ENCODE peak calls at places on chromosome 12, in four cellular contexts. K is NCI-H1436, H is GM12891, L is GM13977. X is an unnamed sample.

GRCh38 chr12:131773582-131774221 is 54.5 kb upstream of the MMP17 start:
- DNase-seq in K (no peak), H (peak), L (peak), X (peak)

GRCh38 chr12:92556622-92557421 is 146.0 kb upstream of the PLEKHG7 start:
- DNase-seq in K (no peak), H (no peak), L (no peak), X (no peak)

GRCh38 chr12:105084251-105085250 is at the start of gene ALDH1L2:
- DNase-seq in K (peak), H (peak), L (peak), X (peak)

GRCh38 chr12:105461276-105461975 is 130.9 kb downstream of the C12orf75 start:
- DNase-seq in K (no peak), H (no peak), L (no peak), X (no peak)

GRCh38 chr12:50055831-50056628 is 1.4 kb upstream of the ASIC1 start:
- DNase-seq in K (peak), H (peak), L (peak), X (peak)

GRCh38 chr12:109888179-109889020 is 8.1 kb upstream of the GLTP start:
- DNase-seq in K (no peak), H (no peak), L (no peak), X (no peak)

GRCh38 chr12:76032043-76032981 is 736 bp upstream of the PHLDA1 start:
- DNase-seq in K (no peak), H (peak), L (peak), X (peak)

GRCh38 chr12:50403001-50403440 is 2.3 kb downstream of the LARP4 start:
- DNase-seq in K (no peak), H (no peak), L (no peak), X (no peak)

GRCh38 chr12:38771871-38772270 is 133.5 kb downstream of the CPNE8 start:
- DNase-seq in K (no peak), H (no peak), L (peak), X (no peak)

GRCh38 chr12:93807354-93807753 is 130.2 kb downstream of the CRADD start:
- DNase-seq in K (no peak), H (no peak), L (no peak), X (no peak)

GRCh38 chr12:67034110-67034879 is 234.9 kb upstream of the CAND1 start:
- DNase-seq in K (no peak), H (no peak), L (no peak), X (no peak)

GRCh38 chr12:107322063-107322462 is 228.7 kb upstream of the CRY1 start:
- DNase-seq in K (no peak), H (no peak), L (no peak), X (no peak)

GRCh38 chr12:121278450-121279375 is 17.8 kb downstream of the CAMKK2 start:
- DNase-seq in K (no peak), H (no peak), L (no peak), X (no peak)

GRCh38 chr12:40446385-40446784 is 221.6 kb downstream of the LRRK2 start:
- DNase-seq in K (no peak), H (peak), L (peak), X (peak)

GRCh38 chr12:71848212-71848611 is 8.7 kb downstream of the TBC1D15 start:
- DNase-seq in K (no peak), H (no peak), L (no peak), X (no peak)

GRCh38 chr12:57263096-57263495 is 12.1 kb upstream of the STAC3 start:
- DNase-seq in K (no peak), H (no peak), L (no peak), X (no peak)

GRCh38 chr12:48980389-48980952 is 2.3 kb downstream of the WNT1 start:
- DNase-seq in K (no peak), H (no peak), L (peak), X (peak)

GRCh38 chr12:119746169-119746568 is 78.2 kb downstream of the PRKAB1 start:
- DNase-seq in K (no peak), H (no peak), L (no peak), X (no peak)

GRCh38 chr12:16324772-16325171 is 22.7 kb upstream of the MGST1 start:
- DNase-seq in K (peak), H (no peak), L (no peak), X (no peak)

GRCh38 chr12:113253532-113254285 is 32.4 kb downstream of the TPCN1 start:
- DNase-seq in K (no peak), H (no peak), L (no peak), X (no peak)

GRCh38 chr12:131044136-131044535 is 90.4 kb downstream of the ADGRD1 start:
- DNase-seq in K (no peak), H (no peak), L (no peak), X (no peak)

GRCh38 chr12:46126050-46126727 is 135.8 kb upstream of the SCAF11 start:
- DNase-seq in K (no peak), H (no peak), L (no peak), X (no peak)

GRCh38 chr12:106074361-106074705 is 64.4 kb downstream of the NUAK1 start:
- DNase-seq in K (no peak), H (no peak), L (no peak), X (no peak)

GRCh38 chr12:42802688-42803279 is 213.2 kb upstream of the PRICKLE1 start:
- DNase-seq in K (no peak), H (no peak), L (no peak), X (no peak)

GRCh38 chr12:124829708-124830304 is 33.9 kb downstream of the SCARB1 start:
- DNase-seq in K (no peak), H (no peak), L (no peak), X (no peak)

GRCh38 chr12:69168828-69169227 is 70.5 kb upstream of the CPSF6 start:
- DNase-seq in K (no peak), H (no peak), L (no peak), X (no peak)

GRCh38 chr12:127108360-127109215 is 1158.4 kb upstream of the TMEM132C start:
- DNase-seq in K (peak), H (peak), L (peak), X (peak)

GRCh38 chr12:73863541-73863940 is 674.1 kb upstream of the ATXN7L3B start:
- DNase-seq in K (no peak), H (no peak), L (no peak), X (no peak)

GRCh38 chr12:12723147-12723680 is 6.0 kb downstream of the CDKN1B start:
- DNase-seq in K (no peak), H (no peak), L (peak), X (no peak)

GRCh38 chr12:57145460-57146059 is 1.9 kb downstream of the LRP1-AS start:
- DNase-seq in K (no peak), H (no peak), L (no peak), X (no peak)

GRCh38 chr12:47754881-47755280 is 3.8 kb downstream of the RAPGEF3 start:
- DNase-seq in K (no peak), H (no peak), L (no peak), X (no peak)

GRCh38 chr12:80504389-80505153 is 60.5 kb downstream of the PTPRQ start:
- DNase-seq in K (no peak), H (no peak), L (no peak), X (no peak)

GRCh38 chr12:971991-972390 is 19.0 kb upstream of the ERC1 start:
- DNase-seq in K (no peak), H (no peak), L (no peak), X (no peak)

GRCh38 chr12:22312336-22312735 is 22.2 kb downstream of the ST8SIA1 start:
- DNase-seq in K (no peak), H (no peak), L (no peak), X (no peak)

GRCh38 chr12:68119724-68120211 is 39.8 kb downstream of the IFNG start:
- DNase-seq in K (no peak), H (peak), L (peak), X (peak)

GRCh38 chr12:98968896-98969295 is 323.8 kb downstream of the APAF1 start:
- DNase-seq in K (no peak), H (no peak), L (no peak), X (no peak)

GRCh38 chr12:22083167-22083566 is 37.1 kb downstream of the CMAS start:
- DNase-seq in K (no peak), H (no peak), L (peak), X (peak)